ENCODE peak calls at places on chromosomes 7 and 10, in four cellular contexts. D is stimulated activated CD4-positive, alpha-beta T cell treated with anti-CD3 and anti-CD28 coated beads, Interleukin-4, amount 100 ng/mL, for 4 hours; A is NB4; T is fibroblast of pulmonary artery. X is an unnamed sample.

GRCh38 chr7:28754027-28754426 is 204.1 kb downstream of the TRIL start:
- DNase-seq in D (no peak), A (no peak), T (peak; percentile 50), X (no peak)

GRCh38 chr7:140867467-140868314 is 57.0 kb downstream of the BRAF start:
- DNase-seq in D (no peak), A (no peak), T (no peak), X (no peak)

GRCh38 chr10:32379950-32380547 is 33.1 kb upstream of the EPC1 start:
- DNase-seq in D (no peak), A (no peak), T (no peak), X (no peak)

GRCh38 chr7:40921589-40922315 is 781.1 kb downstream of the INHBA start:
- DNase-seq in D (no peak), A (no peak), T (no peak), X (no peak)

GRCh38 chr7:33893377-33893776 is 12.0 kb upstream of the BMPER start:
- DNase-seq in D (no peak), A (no peak), T (no peak), X (no peak)

GRCh38 chr10:131180941-131181855 is 130.3 kb downstream of the TCERG1L start:
- DNase-seq in D (no peak), A (no peak), T (no peak), X (no peak)

GRCh38 chr10:43969506-43969905 is 320.8 kb upstream of the ZNF32 start:
- DNase-seq in D (no peak), A (no peak), T (no peak), X (no peak)

GRCh38 chr10:51082857-51083256 is 8.6 kb downstream of the PRKG1 start:
- DNase-seq in D (no peak), A (no peak), T (no peak), X (no peak)

GRCh38 chr10:65328486-65328885 is 1597.3 kb upstream of the LRRTM3 start:
- DNase-seq in D (no peak), A (no peak), T (no peak), X (no peak)

X was measured in GM12892.